ENCODE peak calls at places on chromosomes 11 and 22, in eight cellular contexts. One of them, this sample, is unnamed.

GRCh38 chr11:65492637-65493366 is 6.0 kb upstream of the MALAT1 start:
- DNase-seq in ACHN: peak; percentile 87
- DNase-seq in activated CD4-positive, alpha-beta T cell treated with anti-CD3 and anti-CD28 coated beads for 24 hours: no peak
- DNase-seq in putamen: peak; percentile 82
- DNase-seq in astrocyte of the hippocampus: peak; percentile 83
- DNase-seq in effector memory CD8-positive, alpha-beta T cell: no peak
- DNase-seq in iris pigment epithelial cell: peak; percentile 91
- DNase-seq in breast epithelium: peak; percentile 78
- DNase-seq in this sample: peak; percentile 52

GRCh38 chr11:23988381-23989006 is 508.4 kb upstream of the LUZP2 start:
- DNase-seq in iris pigment epithelial cell: peak; percentile 85
- DNase-seq in astrocyte of the hippocampus: peak; percentile 83
- DNase-seq in breast epithelium: no peak
- DNase-seq in effector memory CD8-positive, alpha-beta T cell: no peak
- DNase-seq in ACHN: no peak
- DNase-seq in putamen: no peak
- DNase-seq in activated CD4-positive, alpha-beta T cell treated with anti-CD3 and anti-CD28 coated beads for 24 hours: no peak
- DNase-seq in this sample: no peak

GRCh38 chr11:31797227-31798056 is 13.7 kb downstream of the PAX6 start:
- DNase-seq in ACHN: no peak
- DNase-seq in effector memory CD8-positive, alpha-beta T cell: no peak
- DNase-seq in iris pigment epithelial cell: no peak
- DNase-seq in putamen: no peak
- DNase-seq in breast epithelium: no peak
- DNase-seq in astrocyte of the hippocampus: peak; percentile 49
- DNase-seq in activated CD4-positive, alpha-beta T cell treated with anti-CD3 and anti-CD28 coated beads for 24 hours: no peak
- DNase-seq in this sample: no peak

GRCh38 chr22:22201185-22201924 is 43.2 kb upstream of the VPREB1 start:
- DNase-seq in ACHN: no peak
- DNase-seq in astrocyte of the hippocampus: no peak
- DNase-seq in effector memory CD8-positive, alpha-beta T cell: peak; percentile 39
- DNase-seq in putamen: no peak
- DNase-seq in iris pigment epithelial cell: peak; percentile 48
- DNase-seq in activated CD4-positive, alpha-beta T cell treated with anti-CD3 and anti-CD28 coated beads for 24 hours: no peak
- DNase-seq in breast epithelium: peak; percentile 34
- DNase-seq in this sample: no peak

GRCh38 chr11:102317099-102317767 is at the start of gene BIRC3:
- DNase-seq in astrocyte of the hippocampus: peak; percentile 92
- DNase-seq in effector memory CD8-positive, alpha-beta T cell: peak; percentile 93
- DNase-seq in activated CD4-positive, alpha-beta T cell treated with anti-CD3 and anti-CD28 coated beads for 24 hours: peak; percentile 82
- DNase-seq in breast epithelium: peak; percentile 71
- DNase-seq in iris pigment epithelial cell: peak; percentile 98
- DNase-seq in ACHN: peak; percentile 92
- DNase-seq in putamen: peak; percentile 63
- DNase-seq in this sample: peak; percentile 98

GRCh38 chr11:23280088-23280487 is 419.8 kb upstream of the CCDC179 start:
- DNase-seq in ACHN: no peak
- DNase-seq in putamen: no peak
- DNase-seq in effector memory CD8-positive, alpha-beta T cell: no peak
- DNase-seq in activated CD4-positive, alpha-beta T cell treated with anti-CD3 and anti-CD28 coated beads for 24 hours: no peak
- DNase-seq in astrocyte of the hippocampus: peak; percentile 14
- DNase-seq in iris pigment epithelial cell: peak; percentile 88
- DNase-seq in breast epithelium: no peak
- DNase-seq in this sample: no peak

GRCh38 chr22:42468841-42469240 is 36.6 kb upstream of the NFAM1 start:
- DNase-seq in putamen: no peak
- DNase-seq in breast epithelium: no peak
- DNase-seq in astrocyte of the hippocampus: no peak
- DNase-seq in effector memory CD8-positive, alpha-beta T cell: no peak
- DNase-seq in ACHN: no peak
- DNase-seq in iris pigment epithelial cell: peak; percentile 6
- DNase-seq in activated CD4-positive, alpha-beta T cell treated with anti-CD3 and anti-CD28 coated beads for 24 hours: no peak
- DNase-seq in this sample: no peak

GRCh38 chr11:74849525-74850391 is 99.1 kb downstream of the XRRA1 start:
- DNase-seq in ACHN: no peak
- DNase-seq in astrocyte of the hippocampus: peak; percentile 71
- DNase-seq in iris pigment epithelial cell: peak; percentile 62
- DNase-seq in putamen: no peak
- DNase-seq in effector memory CD8-positive, alpha-beta T cell: no peak
- DNase-seq in activated CD4-positive, alpha-beta T cell treated with anti-CD3 and anti-CD28 coated beads for 24 hours: no peak
- DNase-seq in breast epithelium: no peak
- DNase-seq in this sample: no peak

GRCh38 chr22:47421846-47422245 is 659.4 kb downstream of the TBC1D22A start:
- DNase-seq in ACHN: no peak
- DNase-seq in putamen: no peak
- DNase-seq in activated CD4-positive, alpha-beta T cell treated with anti-CD3 and anti-CD28 coated beads for 24 hours: no peak
- DNase-seq in astrocyte of the hippocampus: no peak
- DNase-seq in iris pigment epithelial cell: no peak
- DNase-seq in breast epithelium: no peak
- DNase-seq in effector memory CD8-positive, alpha-beta T cell: no peak
- DNase-seq in this sample: no peak

GRCh38 chr11:78921517-78921916 is 346.9 kb upstream of the NARS2 start:
- DNase-seq in effector memory CD8-positive, alpha-beta T cell: no peak
- DNase-seq in iris pigment epithelial cell: no peak
- DNase-seq in astrocyte of the hippocampus: no peak
- DNase-seq in putamen: no peak
- DNase-seq in breast epithelium: no peak
- DNase-seq in ACHN: no peak
- DNase-seq in activated CD4-positive, alpha-beta T cell treated with anti-CD3 and anti-CD28 coated beads for 24 hours: no peak
- DNase-seq in this sample: no peak

GRCh38 chr11:34512810-34513673 is 552 bp downstream of the ELF5 start:
- DNase-seq in activated CD4-positive, alpha-beta T cell treated with anti-CD3 and anti-CD28 coated beads for 24 hours: peak; percentile 48
- DNase-seq in effector memory CD8-positive, alpha-beta T cell: peak; percentile 11
- DNase-seq in putamen: peak; percentile 51
- DNase-seq in breast epithelium: peak; percentile 63
- DNase-seq in ACHN: peak; percentile 64
- DNase-seq in astrocyte of the hippocampus: peak; percentile 70
- DNase-seq in iris pigment epithelial cell: peak; percentile 65
- DNase-seq in this sample: peak; percentile 72

GRCh38 chr11:9797300-9797699 is 133.4 kb downstream of the SWAP70 start:
- DNase-seq in putamen: no peak
- DNase-seq in effector memory CD8-positive, alpha-beta T cell: no peak
- DNase-seq in astrocyte of the hippocampus: no peak
- DNase-seq in ACHN: no peak
- DNase-seq in activated CD4-positive, alpha-beta T cell treated with anti-CD3 and anti-CD28 coated beads for 24 hours: no peak
- DNase-seq in iris pigment epithelial cell: no peak
- DNase-seq in breast epithelium: no peak
- DNase-seq in this sample: no peak

GRCh38 chr11:67667490-67668190 is 6.8 kb downstream of the ALDH3B2 start:
- DNase-seq in iris pigment epithelial cell: no peak
- DNase-seq in activated CD4-positive, alpha-beta T cell treated with anti-CD3 and anti-CD28 coated beads for 24 hours: no peak
- DNase-seq in ACHN: no peak
- DNase-seq in breast epithelium: no peak
- DNase-seq in putamen: no peak
- DNase-seq in effector memory CD8-positive, alpha-beta T cell: no peak
- DNase-seq in astrocyte of the hippocampus: no peak
- DNase-seq in this sample: no peak

GRCh38 chr11:111426615-111427014 is 47.5 kb upstream of the POU2AF1 start:
- DNase-seq in astrocyte of the hippocampus: no peak
- DNase-seq in breast epithelium: no peak
- DNase-seq in putamen: no peak
- DNase-seq in activated CD4-positive, alpha-beta T cell treated with anti-CD3 and anti-CD28 coated beads for 24 hours: no peak
- DNase-seq in ACHN: no peak
- DNase-seq in effector memory CD8-positive, alpha-beta T cell: no peak
- DNase-seq in iris pigment epithelial cell: no peak
- DNase-seq in this sample: no peak

GRCh38 chr11:83002522-83002921 is 69.2 kb downstream of the RAB30 start:
- DNase-seq in breast epithelium: no peak
- DNase-seq in iris pigment epithelial cell: peak; percentile 41
- DNase-seq in astrocyte of the hippocampus: no peak
- DNase-seq in ACHN: no peak
- DNase-seq in effector memory CD8-positive, alpha-beta T cell: no peak
- DNase-seq in putamen: no peak
- DNase-seq in activated CD4-positive, alpha-beta T cell treated with anti-CD3 and anti-CD28 coated beads for 24 hours: no peak
- DNase-seq in this sample: no peak

GRCh38 chr22:45830531-45831245 is 146.3 kb downstream of the WNT7B start:
- DNase-seq in breast epithelium: no peak
- DNase-seq in putamen: no peak
- DNase-seq in iris pigment epithelial cell: peak; percentile 77
- DNase-seq in effector memory CD8-positive, alpha-beta T cell: no peak
- DNase-seq in astrocyte of the hippocampus: peak; percentile 34
- DNase-seq in ACHN: no peak
- DNase-seq in activated CD4-positive, alpha-beta T cell treated with anti-CD3 and anti-CD28 coated beads for 24 hours: no peak
- DNase-seq in this sample: no peak

GRCh38 chr11:28104425-28104824 is 3.5 kb downstream of the KIF18A start:
- DNase-seq in breast epithelium: no peak
- DNase-seq in astrocyte of the hippocampus: no peak
- DNase-seq in activated CD4-positive, alpha-beta T cell treated with anti-CD3 and anti-CD28 coated beads for 24 hours: no peak
- DNase-seq in putamen: no peak
- DNase-seq in effector memory CD8-positive, alpha-beta T cell: no peak
- DNase-seq in iris pigment epithelial cell: no peak
- DNase-seq in ACHN: no peak
- DNase-seq in this sample: no peak

GRCh38 chr11:109644158-109644557 is 222.2 kb downstream of the C11orf87 start:
- DNase-seq in activated CD4-positive, alpha-beta T cell treated with anti-CD3 and anti-CD28 coated beads for 24 hours: no peak
- DNase-seq in iris pigment epithelial cell: no peak
- DNase-seq in putamen: peak; percentile 80
- DNase-seq in ACHN: no peak
- DNase-seq in astrocyte of the hippocampus: peak; percentile 63
- DNase-seq in breast epithelium: no peak
- DNase-seq in effector memory CD8-positive, alpha-beta T cell: no peak
- DNase-seq in this sample: no peak

GRCh38 chr22:49565516-49565855 is 262.2 kb downstream of the BRD1 start:
- DNase-seq in effector memory CD8-positive, alpha-beta T cell: no peak
- DNase-seq in activated CD4-positive, alpha-beta T cell treated with anti-CD3 and anti-CD28 coated beads for 24 hours: no peak
- DNase-seq in ACHN: no peak
- DNase-seq in putamen: no peak
- DNase-seq in astrocyte of the hippocampus: no peak
- DNase-seq in breast epithelium: peak; percentile 25
- DNase-seq in iris pigment epithelial cell: no peak
- DNase-seq in this sample: no peak

GRCh38 chr11:120184371-120184945 is 26.4 kb upstream of the OAF start:
- DNase-seq in putamen: no peak
- DNase-seq in breast epithelium: no peak
- DNase-seq in ACHN: no peak
- DNase-seq in effector memory CD8-positive, alpha-beta T cell: no peak
- DNase-seq in activated CD4-positive, alpha-beta T cell treated with anti-CD3 and anti-CD28 coated beads for 24 hours: no peak
- DNase-seq in astrocyte of the hippocampus: no peak
- DNase-seq in iris pigment epithelial cell: no peak
- DNase-seq in this sample: no peak

GRCh38 chr11:32210601-32211000 is 119.7 kb downstream of the RCN1 start:
- DNase-seq in breast epithelium: no peak
- DNase-seq in iris pigment epithelial cell: peak; percentile 28
- DNase-seq in effector memory CD8-positive, alpha-beta T cell: no peak
- DNase-seq in ACHN: no peak
- DNase-seq in astrocyte of the hippocampus: peak; percentile 33
- DNase-seq in activated CD4-positive, alpha-beta T cell treated with anti-CD3 and anti-CD28 coated beads for 24 hours: no peak
- DNase-seq in putamen: no peak
- DNase-seq in this sample: no peak

GRCh38 chr11:61091373-61092279 is 10.7 kb upstream of the CD5 start:
- DNase-seq in breast epithelium: no peak
- DNase-seq in effector memory CD8-positive, alpha-beta T cell: no peak
- DNase-seq in iris pigment epithelial cell: peak; percentile 45
- DNase-seq in ACHN: no peak
- DNase-seq in astrocyte of the hippocampus: no peak
- DNase-seq in activated CD4-positive, alpha-beta T cell treated with anti-CD3 and anti-CD28 coated beads for 24 hours: no peak
- DNase-seq in putamen: no peak
- DNase-seq in this sample: peak; percentile 79

GRCh38 chr11:2909145-2909914 is 19.9 kb downstream of the PHLDA2 start:
- DNase-seq in breast epithelium: no peak
- DNase-seq in iris pigment epithelial cell: no peak
- DNase-seq in effector memory CD8-positive, alpha-beta T cell: no peak
- DNase-seq in activated CD4-positive, alpha-beta T cell treated with anti-CD3 and anti-CD28 coated beads for 24 hours: no peak
- DNase-seq in astrocyte of the hippocampus: no peak
- DNase-seq in putamen: no peak
- DNase-seq in ACHN: no peak
- DNase-seq in this sample: no peak

GRCh38 chr11:61650781-61651571 is 29.2 kb upstream of the DAGLA start:
- DNase-seq in ACHN: no peak
- DNase-seq in astrocyte of the hippocampus: no peak
- DNase-seq in putamen: no peak
- DNase-seq in iris pigment epithelial cell: no peak
- DNase-seq in activated CD4-positive, alpha-beta T cell treated with anti-CD3 and anti-CD28 coated beads for 24 hours: no peak
- DNase-seq in breast epithelium: no peak
- DNase-seq in effector memory CD8-positive, alpha-beta T cell: no peak
- DNase-seq in this sample: no peak

GRCh38 chr11:124891390-124891861 is 6.2 kb downstream of the ROBO4 start:
- DNase-seq in putamen: no peak
- DNase-seq in breast epithelium: no peak
- DNase-seq in astrocyte of the hippocampus: no peak
- DNase-seq in effector memory CD8-positive, alpha-beta T cell: no peak
- DNase-seq in activated CD4-positive, alpha-beta T cell treated with anti-CD3 and anti-CD28 coated beads for 24 hours: no peak
- DNase-seq in ACHN: no peak
- DNase-seq in iris pigment epithelial cell: no peak
- DNase-seq in this sample: no peak

GRCh38 chr11:16763746-16764145 is 25.3 kb downstream of the C11orf58 start:
- DNase-seq in astrocyte of the hippocampus: no peak
- DNase-seq in breast epithelium: no peak
- DNase-seq in effector memory CD8-positive, alpha-beta T cell: no peak
- DNase-seq in ACHN: no peak
- DNase-seq in iris pigment epithelial cell: no peak
- DNase-seq in putamen: no peak
- DNase-seq in activated CD4-positive, alpha-beta T cell treated with anti-CD3 and anti-CD28 coated beads for 24 hours: no peak
- DNase-seq in this sample: no peak

GRCh38 chr11:124837491-124837856 is 27.8 kb upstream of the ROBO3 start:
- DNase-seq in iris pigment epithelial cell: peak; percentile 94
- DNase-seq in breast epithelium: no peak
- DNase-seq in activated CD4-positive, alpha-beta T cell treated with anti-CD3 and anti-CD28 coated beads for 24 hours: no peak
- DNase-seq in ACHN: peak; percentile 79
- DNase-seq in putamen: peak; percentile 69
- DNase-seq in astrocyte of the hippocampus: peak; percentile 82
- DNase-seq in effector memory CD8-positive, alpha-beta T cell: no peak
- DNase-seq in this sample: peak; percentile 19

GRCh38 chr22:48090332-48090672 is 1327.9 kb downstream of the TBC1D22A start:
- DNase-seq in iris pigment epithelial cell: no peak
- DNase-seq in putamen: no peak
- DNase-seq in ACHN: no peak
- DNase-seq in breast epithelium: no peak
- DNase-seq in astrocyte of the hippocampus: no peak
- DNase-seq in effector memory CD8-positive, alpha-beta T cell: no peak
- DNase-seq in activated CD4-positive, alpha-beta T cell treated with anti-CD3 and anti-CD28 coated beads for 24 hours: no peak
- DNase-seq in this sample: no peak

GRCh38 chr11:70204466-70204799 is 1.3 kb downstream of the FADD start:
- DNase-seq in putamen: no peak
- DNase-seq in breast epithelium: no peak
- DNase-seq in astrocyte of the hippocampus: no peak
- DNase-seq in effector memory CD8-positive, alpha-beta T cell: no peak
- DNase-seq in ACHN: no peak
- DNase-seq in activated CD4-positive, alpha-beta T cell treated with anti-CD3 and anti-CD28 coated beads for 24 hours: no peak
- DNase-seq in iris pigment epithelial cell: no peak
- DNase-seq in this sample: no peak

GRCh38 chr11:29826878-29827277 is 190.0 kb downstream of the KCNA4 start:
- DNase-seq in activated CD4-positive, alpha-beta T cell treated with anti-CD3 and anti-CD28 coated beads for 24 hours: no peak
- DNase-seq in breast epithelium: no peak
- DNase-seq in iris pigment epithelial cell: no peak
- DNase-seq in astrocyte of the hippocampus: no peak
- DNase-seq in effector memory CD8-positive, alpha-beta T cell: no peak
- DNase-seq in ACHN: no peak
- DNase-seq in putamen: no peak
- DNase-seq in this sample: no peak

GRCh38 chr11:48101044-48101733 is 115.4 kb upstream of the OR4B1 start:
- DNase-seq in astrocyte of the hippocampus: no peak
- DNase-seq in ACHN: no peak
- DNase-seq in putamen: no peak
- DNase-seq in iris pigment epithelial cell: no peak
- DNase-seq in breast epithelium: no peak
- DNase-seq in effector memory CD8-positive, alpha-beta T cell: no peak
- DNase-seq in activated CD4-positive, alpha-beta T cell treated with anti-CD3 and anti-CD28 coated beads for 24 hours: no peak
- DNase-seq in this sample: no peak

GRCh38 chr11:23257088-23257487 is 396.8 kb upstream of the CCDC179 start:
- DNase-seq in putamen: no peak
- DNase-seq in astrocyte of the hippocampus: no peak
- DNase-seq in activated CD4-positive, alpha-beta T cell treated with anti-CD3 and anti-CD28 coated beads for 24 hours: no peak
- DNase-seq in breast epithelium: no peak
- DNase-seq in iris pigment epithelial cell: no peak
- DNase-seq in effector memory CD8-positive, alpha-beta T cell: no peak
- DNase-seq in ACHN: no peak
- DNase-seq in this sample: no peak

GRCh38 chr11:12245549-12245986 is 131.8 kb upstream of the PARVA start:
- DNase-seq in ACHN: no peak
- DNase-seq in astrocyte of the hippocampus: no peak
- DNase-seq in breast epithelium: no peak
- DNase-seq in putamen: no peak
- DNase-seq in activated CD4-positive, alpha-beta T cell treated with anti-CD3 and anti-CD28 coated beads for 24 hours: no peak
- DNase-seq in iris pigment epithelial cell: no peak
- DNase-seq in effector memory CD8-positive, alpha-beta T cell: no peak
- DNase-seq in this sample: no peak

GRCh38 chr22:45127866-45128265 is 35.9 kb upstream of the NUP50 start:
- DNase-seq in ACHN: peak; percentile 22
- DNase-seq in breast epithelium: no peak
- DNase-seq in putamen: no peak
- DNase-seq in effector memory CD8-positive, alpha-beta T cell: no peak
- DNase-seq in activated CD4-positive, alpha-beta T cell treated with anti-CD3 and anti-CD28 coated beads for 24 hours: no peak
- DNase-seq in iris pigment epithelial cell: peak; percentile 32
- DNase-seq in astrocyte of the hippocampus: peak; percentile 42
- DNase-seq in this sample: no peak

This sample was measured in activated CD8-positive, alpha-beta T cell treated with anti-CD3 and anti-CD28 coated beads for 36 hours.